ENCODE peak calls at places on chromosomes 4 and X, in seven cellular contexts. A, I, G, H, K, D and Q are unnamed samples.

GRCh38 chrX:2631743-2632532 is 59.2 kb upstream of the CD99 start:
- DNase-seq in A (no peak), I (no peak), G (no peak), H (no peak), K (no peak), D (no peak), Q (no peak)

GRCh38 chr4:83128235-83128929 is 13.9 kb upstream of the PLAC8 start:
- DNase-seq in A (peak; percentile 91), I (no peak), G (no peak), H (no peak), K (no peak), D (no peak), Q (no peak)

GRCh38 chrX:107454302-107454701 is 4.8 kb downstream of the FRMPD3 start:
- DNase-seq in A (peak; percentile 5), I (no peak), G (no peak), H (no peak), K (no peak), D (no peak), Q (no peak)

GRCh38 chrX:10156199-10157031 is at the start of gene CLCN4:
- DNase-seq in A (peak; percentile 37), I (peak; percentile 60), G (peak; percentile 49), H (peak; percentile 96), K (no peak), D (no peak), Q (peak; percentile 13)

GRCh38 chr4:55116450-55116849 is 8.9 kb downstream of the KDR start:
- DNase-seq in A (peak; percentile 80), I (no peak), G (no peak), H (no peak), K (no peak), D (no peak), Q (no peak)

GRCh38 chr4:56388311-56388710 is 1.0 kb upstream of the AASDH start:
- DNase-seq in A (peak; percentile 11), I (no peak), G (no peak), H (no peak), K (no peak), D (no peak), Q (no peak)

GRCh38 chrX:153886915-153887314 is 942 bp upstream of the L1CAM start:
- DNase-seq in A (no peak), I (no peak), G (peak; percentile 12), H (peak; percentile 89), K (no peak), D (no peak), Q (no peak)

GRCh38 chr4:20839957-20840356 is 139.7 kb downstream of the PACRGL start:
- DNase-seq in A (peak; percentile 96), I (no peak), G (no peak), H (no peak), K (no peak), D (no peak), Q (no peak)

GRCh38 chr4:68250151-68250930 is 4.8 kb upstream of the TMPRSS11B start:
- DNase-seq in A (no peak), I (no peak), G (no peak), H (no peak), K (no peak), D (no peak), Q (no peak)

GRCh38 chrX:148567229-148567628 is 66.8 kb downstream of the AFF2 start:
- DNase-seq in A (peak; percentile 9), I (no peak), G (no peak), H (peak; percentile 47), K (no peak), D (no peak), Q (no peak)

GRCh38 chr4:87251104-87251503 is 30.7 kb upstream of the KLHL8 start:
- DNase-seq in A (no peak), I (peak; percentile 67), G (no peak), H (no peak), K (no peak), D (no peak), Q (no peak)

GRCh38 chr4:169270156-169270809 is 473 bp downstream of the SH3RF1 start:
- DNase-seq in A (peak; percentile 48), I (peak; percentile 22), G (peak; percentile 71), H (peak; percentile 77), K (no peak), D (no peak), Q (peak; percentile 23)

GRCh38 chr4:36394352-36394903 is 113.0 kb downstream of the DTHD1 start:
- DNase-seq in A (no peak), I (no peak), G (no peak), H (no peak), K (no peak), D (no peak), Q (no peak)

GRCh38 chrX:47751670-47752069 is 85.0 kb upstream of the ZNF81 start:
- DNase-seq in A (peak; percentile 31), I (no peak), G (peak; percentile 31), H (peak; percentile 51), K (no peak), D (peak; percentile 4), Q (no peak)

GRCh38 chrX:68183612-68184214 is 249.6 kb downstream of the OPHN1 start:
- DNase-seq in A (peak; percentile 46), I (no peak), G (peak; percentile 3), H (peak; percentile 5), K (no peak), D (no peak), Q (no peak)

GRCh38 chrX:40012800-40013682 is 84.7 kb downstream of the BCOR start:
- DNase-seq in A (peak; percentile 61), I (no peak), G (no peak), H (peak; percentile 85), K (no peak), D (peak; percentile 14), Q (peak; percentile 28)

GRCh38 chrX:100850317-100850716 is 23.8 kb downstream of the NOX1 start:
- DNase-seq in A (no peak), I (no peak), G (no peak), H (no peak), K (no peak), D (no peak), Q (no peak)

GRCh38 chrX:120512627-120513026 is 43.5 kb upstream of the LAMP2 start:
- DNase-seq in A (no peak), I (no peak), G (no peak), H (no peak), K (no peak), D (no peak), Q (no peak)

GRCh38 chr4:7384003-7384928 is 50.5 kb downstream of the PSAPL1 start:
- DNase-seq in A (no peak), I (no peak), G (no peak), H (no peak), K (no peak), D (no peak), Q (no peak)